ENCODE peak calls at places on chromosomes 5 and 9, in seven cellular contexts. U, T, C, I, D, Z and B are unnamed samples. For H3K4me1, the result is how much of the 10 kb centered on the place peaks cover.

GRCh38 chr5:25544652-25545249 is 900.0 kb upstream of the CDH10 start:
- DNase-seq in I (no peak), Z (peak), T (no peak), U (peak), C (no peak), D (no peak), B (peak)

GRCh38 chr5:96963267-96963666 is 27.4 kb downstream of the LNPEP start:
- DNase-seq in T (no peak), Z (no peak), D (peak), C (no peak), I (no peak), U (no peak), B (peak)

GRCh38 chr5:168802337-168802736 is 223.2 kb upstream of the PANK3 start:
- DNase-seq in C (no peak), U (no peak), Z (no peak), I (no peak), T (no peak), D (no peak), B (no peak)

GRCh38 chr9:127049044-127049443 is 73.4 kb downstream of the ANGPTL2 start:
- DNase-seq in Z (no peak), I (no peak), C (peak), D (peak), U (no peak), T (no peak), B (peak)

GRCh38 chr9:120877276-120878034 is 467 bp upstream of the PHF19 start:
- DNase-seq in Z (no peak), T (peak), D (peak), U (peak), C (no peak), I (peak), B (peak)

GRCh38 chr9:121328476-121328875 is 41.6 kb downstream of the STOM start:
- DNase-seq in U (no peak), I (no peak), Z (no peak), C (no peak), D (no peak), T (no peak), B (no peak)

GRCh38 chr5:159096555-159097460 is 2.9 kb downstream of the EBF1 start:
- DNase-seq in T (no peak), D (no peak), C (no peak), U (no peak), I (no peak), Z (no peak), B (peak)

GRCh38 chr5:123113136-123113535 is 24.1 kb downstream of the PRDM6 start:
- DNase-seq in D (no peak), Z (no peak), T (no peak), I (no peak), U (no peak), C (no peak), B (no peak)

GRCh38 chr5:179234563-179235135 is 110.6 kb downstream of the ADAMTS2 start:
- DNase-seq in U (no peak), Z (no peak), C (no peak), D (no peak), T (peak), I (peak), B (peak)

GRCh38 chr9:120852240-120853018 is 9.7 kb upstream of the PSMD5 start:
- DNase-seq in I (no peak), T (no peak), Z (no peak), D (no peak), U (no peak), C (no peak), B (no peak)

GRCh38 chr5:74434124-74434899 is 206.2 kb downstream of the ENC1 start:
- DNase-seq in T (no peak), C (no peak), I (no peak), U (no peak), Z (no peak), D (peak), B (no peak)

GRCh38 chr5:40431734-40432133 is 248.0 kb upstream of the PTGER4 start:
- DNase-seq in C (no peak), D (no peak), Z (no peak), T (no peak), U (no peak), I (no peak), B (no peak)

GRCh38 chr5:67234671-67235176 is 38.1 kb upstream of the CD180 start:
- DNase-seq in I (peak), C (peak), Z (no peak), D (peak), T (no peak), U (peak), B (no peak)

GRCh38 chr9:89527084-89527483 is 29.2 kb upstream of the SEMA4D start:
- DNase-seq in Z (no peak), U (no peak), C (no peak), I (peak), T (no peak), D (no peak), B (no peak)

GRCh38 chr9:101030022-101030391 is 1.5 kb downstream of the PLPPR1 start:
- DNase-seq in Z (no peak), T (no peak), D (no peak), C (no peak), U (no peak), I (no peak), B (no peak)

GRCh38 chr9:99377790-99378775 is 156.0 kb downstream of the SEC61B start:
- DNase-seq in I (no peak), T (no peak), D (no peak), Z (no peak), C (no peak), U (peak), B (no peak)

GRCh38 chr5:37735649-37736347 is 104.0 kb downstream of the GDNF start:
- DNase-seq in D (no peak), U (no peak), C (no peak), I (no peak), T (no peak), Z (no peak), B (no peak)

GRCh38 chr9:133114451-133114885 is 6.6 kb downstream of the RALGDS start:
- DNase-seq in D (no peak), T (no peak), Z (no peak), U (no peak), I (peak), C (peak), B (peak)

GRCh38 chr9:135034106-135034505 is 53.4 kb upstream of the OLFM1 start:
- DNase-seq in I (no peak), Z (no peak), D (no peak), T (peak), U (no peak), C (no peak), B (peak)

GRCh38 chr5:104084896-104085295 is 522.3 kb upstream of the NUDT12 start:
- DNase-seq in T (no peak), C (no peak), I (no peak), D (no peak), Z (no peak), U (no peak), B (no peak)

GRCh38 chr5:137192293-137192743 is 306.8 kb downstream of the SPOCK1 start:
- DNase-seq in T (no peak), C (no peak), D (peak), Z (no peak), U (no peak), I (no peak), B (no peak)

GRCh38 chr5:27702339-27702820 is 664.0 kb upstream of the CDH9 start:
- DNase-seq in I (no peak), U (no peak), T (no peak), D (no peak), C (no peak), Z (no peak), B (no peak)

GRCh38 chr5:141778683-141779082 is 96.7 kb upstream of the ARAP3 start:
- DNase-seq in C (no peak), I (no peak), U (no peak), T (no peak), D (no peak), Z (no peak), B (no peak)

GRCh38 chr9:99822596-99823391 is 1.1 kb downstream of the NR4A3 start:
- DNase-seq in D (peak), I (peak), T (no peak), C (no peak), Z (no peak), U (peak), B (peak)

GRCh38 chr5:40991168-40991980 is 79.8 kb downstream of the MROH2B start:
- DNase-seq in I (no peak), Z (no peak), D (peak), U (peak), T (no peak), C (peak), B (no peak)

GRCh38 chr9:89945133-89945532 is 340.3 kb downstream of the GADD45G start:
- DNase-seq in C (no peak), Z (no peak), I (no peak), T (peak), U (no peak), D (no peak), B (no peak)

GRCh38 chr5:148446591-148446990 is 62.8 kb downstream of the FBXO38 start:
- DNase-seq in I (no peak), C (no peak), Z (no peak), D (no peak), T (no peak), U (no peak), B (no peak)

GRCh38 chr5:2183154-2184023 is 300.7 kb upstream of the IRX4 start:
- DNase-seq in T (no peak), C (no peak), I (peak), U (no peak), Z (no peak), D (no peak), B (no peak)

GRCh38 chr5:2143646-2144386 is 261.1 kb upstream of the IRX4 start:
- DNase-seq in Z (no peak), D (no peak), U (no peak), T (peak), I (peak), C (no peak), B (no peak)

GRCh38 chr5:51271261-51271660 is 112.0 kb upstream of the ISL1 start:
- DNase-seq in I (no peak), C (no peak), Z (no peak), T (no peak), U (no peak), D (no peak), B (no peak)

GRCh38 chr5:10233505-10233904 is 16.2 kb downstream of the ATPSCKMT start:
- DNase-seq in C (no peak), T (no peak), U (peak), I (no peak), Z (no peak), D (peak), B (peak)

DNA sequence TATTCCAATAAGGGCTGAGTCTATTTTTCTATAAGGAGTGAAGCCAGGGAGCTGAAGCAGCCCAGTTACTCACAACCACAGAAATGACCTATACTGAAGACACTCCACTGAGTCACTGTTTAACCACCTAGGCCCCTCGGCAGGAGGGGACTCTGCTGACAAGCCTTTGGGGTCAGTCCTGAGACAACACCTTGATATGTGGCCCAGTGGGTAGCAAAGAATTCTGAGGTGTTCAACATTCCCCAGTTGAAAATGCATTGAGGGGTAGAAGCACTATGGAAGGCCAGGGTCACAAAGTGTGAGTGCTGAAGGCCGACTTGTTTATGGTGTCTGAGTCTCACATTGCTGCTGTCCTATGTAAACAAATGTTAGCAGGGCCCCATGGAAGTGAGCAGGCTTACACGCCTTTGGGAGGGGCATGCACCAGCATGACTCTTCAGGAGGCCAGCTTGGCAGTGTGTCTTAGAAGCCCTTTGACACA is 112.6 kb upstream of the NFIL3 start:
- DNase-seq in Z (no peak), I (no peak), T (no peak), C (no peak), D (no peak), U (peak), B (no peak)
- TF ChIP-seq POLR2AphosphoS5 in Z (no peak), I (no peak), T (no peak), C (no peak), D (no peak), U (no peak), B (no peak)

GRCh38 chr5:170305016-170305645 is 7.6 kb upstream of the LCP2 start:
- DNase-seq in D (no peak), C (no peak), I (no peak), T (no peak), Z (no peak), U (no peak), B (no peak)

GRCh38 chr5:170305646-170306025 is 8.1 kb upstream of the LCP2 start:
- DNase-seq in T (no peak), D (no peak), I (no peak), U (no peak), C (no peak), Z (no peak), B (no peak)

GRCh38 chr5:170307575-170308465 is 10.2 kb upstream of the LCP2 start:
- DNase-seq in C (peak), U (no peak), Z (no peak), D (peak), T (peak), I (peak), B (no peak)

GRCh38 chr5:170303564-170303963 is 6.0 kb upstream of the LCP2 start:
- DNase-seq in I (no peak), C (no peak), U (no peak), T (no peak), Z (no peak), D (no peak), B (no peak)

GRCh38 chr5:170306381-170306790 is 8.8 kb upstream of the LCP2 start:
- DNase-seq in C (no peak), D (no peak), Z (no peak), I (no peak), T (no peak), U (no peak), B (peak)
- H3K4me1 ChIP-seq in C (under half), D (under half), Z (under half), I (half or more), T (under half), U (under half), B (under half)

GRCh38 chr9:32554107-32554506 is 1.7 kb upstream of the TOPORS start:
- DNase-seq in I (no peak), D (peak), U (no peak), T (no peak), Z (no peak), C (no peak), B (no peak)

GRCh38 chr9:32551491-32552049 is 557 bp upstream of the SMIM27 start:
- DNase-seq in T (no peak), Z (no peak), D (peak), C (peak), I (peak), U (peak), B (no peak)

GRCh38 chr9:32550609-32551490 is 1.3 kb upstream of the SMIM27 start:
- DNase-seq in T (peak), D (peak), Z (peak), U (peak), I (peak), C (peak), B (peak)

GRCh38 chr9:32550046-32550608 is 2.0 kb upstream of the SMIM27 start:
- DNase-seq in T (no peak), C (no peak), U (no peak), D (peak), I (no peak), Z (no peak), B (no peak)

DNA sequence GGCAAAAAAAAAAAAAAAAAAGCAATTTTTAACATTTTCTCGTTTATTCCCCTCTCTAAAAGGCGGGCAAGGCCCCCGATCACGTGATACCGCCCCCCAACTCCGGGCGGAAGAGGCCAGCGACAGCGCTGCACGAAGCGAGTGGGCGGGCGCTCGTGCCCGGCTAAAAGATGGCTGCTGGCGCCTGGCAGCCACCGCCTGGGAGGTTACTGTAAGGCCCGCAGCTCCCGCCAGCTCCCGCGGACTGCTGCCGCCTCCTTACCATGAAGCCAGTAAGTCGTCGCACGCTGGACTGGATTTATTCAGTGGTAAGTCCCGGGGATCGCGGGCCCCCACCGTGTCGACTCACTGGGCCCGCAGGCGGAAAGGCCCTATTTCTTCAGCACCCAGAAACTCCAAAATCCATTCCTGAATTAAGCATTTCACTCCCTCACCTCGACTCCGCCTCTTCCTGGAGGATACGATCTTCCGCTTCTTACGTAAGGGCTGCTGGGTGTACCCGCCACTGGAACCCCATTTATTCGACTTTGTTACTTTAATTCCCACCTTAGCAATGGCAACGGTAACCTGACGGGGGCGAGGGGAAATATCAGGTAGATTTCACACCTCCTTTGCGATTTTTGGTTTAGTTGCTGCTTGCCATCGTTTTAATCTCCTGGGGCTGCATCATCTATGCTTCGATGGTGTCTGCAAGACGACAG is at the start of the genes SMIM27 and TOPORS:
- DNase-seq in I (peak), Z (peak), C (peak), T (peak), U (peak), D (peak), B (peak)
- TF ChIP-seq POLR2A in I (peak), Z (peak), C (peak), T (peak), U (peak), D (peak), B (no peak)

GRCh38 chr5:75717082-75717922 is at the start of gene POC5:
- DNase-seq in T (peak), C (peak), I (peak), D (peak), Z (peak), U (peak), B (peak)
- TF ChIP-seq POLR2AphosphoS5 in T (no peak), C (peak), I (peak), D (peak), Z (peak), U (peak), B (peak)

GRCh38 chr9:114484854-114485443 is 20.3 kb downstream of the WHRN start:
- DNase-seq in D (no peak), C (no peak), Z (no peak), U (no peak), I (no peak), T (no peak), B (no peak)
- H3K4me1 ChIP-seq in D (under half), C (under half), Z (under half), U (under half), I (under half), T (under half), B (under half)

GRCh38 chr5:177303121-177303924 is at the start of the genes PRELID1 and RAB24:
- DNase-seq in U (peak), C (peak), D (peak), Z (no peak), I (peak), T (peak), B (peak)

GRCh38 chr5:177300971-177301370 is 2.5 kb downstream of the RAB24 start:
- DNase-seq in D (no peak), I (no peak), U (no peak), C (no peak), T (no peak), Z (no peak), B (no peak)

GRCh38 chr5:177300236-177300880 is 3.2 kb downstream of the RAB24 start:
- DNase-seq in D (peak), T (no peak), C (no peak), U (no peak), I (peak), Z (no peak), B (peak)

GRCh38 chr5:177302354-177303110 is 987 bp downstream of the RAB24 start:
- DNase-seq in T (no peak), C (no peak), U (no peak), I (peak), Z (no peak), D (no peak), B (no peak)

DNA sequence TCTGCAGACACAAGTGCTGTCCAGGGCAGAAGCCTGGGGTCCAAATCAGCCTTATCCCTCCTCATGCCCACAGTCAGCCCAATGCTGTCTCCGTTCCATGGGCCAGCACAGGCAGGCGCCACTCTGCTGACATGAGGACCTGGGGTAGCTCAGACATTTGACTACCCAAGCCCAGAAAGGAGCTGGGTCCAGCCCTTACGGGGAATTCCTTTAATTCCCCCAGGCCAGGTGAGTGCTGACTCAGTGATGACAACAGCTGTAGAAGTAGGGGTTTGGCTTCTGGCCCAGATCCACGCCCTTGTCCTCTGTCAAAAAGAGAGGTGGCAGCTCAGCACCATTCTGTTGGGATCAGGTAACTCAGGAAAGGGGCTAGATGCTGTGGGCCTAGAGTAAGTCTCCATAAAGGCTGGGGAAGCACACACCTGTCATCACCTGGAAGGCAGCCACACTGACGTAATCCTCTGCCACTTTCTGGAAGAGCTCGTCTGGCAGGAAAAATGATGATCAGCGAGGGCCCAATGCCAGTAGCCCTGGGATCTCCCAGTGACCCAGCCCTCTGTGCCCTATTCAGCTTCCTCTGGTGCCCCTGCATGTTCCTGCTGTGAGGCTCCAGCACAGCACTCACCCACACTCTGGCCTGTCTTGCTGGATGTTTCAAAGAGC is 1.9 kb downstream of the RAB24 start:
- DNase-seq in T (no peak), I (peak), C (peak), U (no peak), D (no peak), Z (no peak), B (peak)
- TF ChIP-seq POLR2A in T (no peak), I (no peak), C (no peak), U (no peak), D (no peak), Z (peak), B (no peak)